ENCODE peak calls at places on chromosomes 3 and 15, in eight cellular contexts. One of them, this sample, is unnamed.

GRCh38 chr15:39354188-39354587 is 226.7 kb upstream of the THBS1 start:
- ATAC-seq in naive thymus-derived CD4-positive, alpha-beta T cell: no peak
- ATAC-seq in omental fat pad: no peak
- ATAC-seq in activated naive CD8-positive, alpha-beta T cell treated with anti-CD3 and anti-CD28 coated beads, Interleukin-2, amount 50 U/mL, for 24 hours: no peak
- ATAC-seq in foreskin keratinocyte: no peak
- ATAC-seq in PC-3: no peak
- ATAC-seq in GM12878: no peak
- ATAC-seq in activated CD8-positive, alpha-beta T cell treated with anti-CD3 and anti-CD28 coated beads for 36 hours: no peak
- ATAC-seq in this sample: no peak

GRCh38 chr3:100796556-100796955 is 87.3 kb downstream of the TFG start:
- ATAC-seq in naive thymus-derived CD4-positive, alpha-beta T cell: no peak
- ATAC-seq in omental fat pad: no peak
- ATAC-seq in activated naive CD8-positive, alpha-beta T cell treated with anti-CD3 and anti-CD28 coated beads, Interleukin-2, amount 50 U/mL, for 24 hours: no peak
- ATAC-seq in foreskin keratinocyte: no peak
- ATAC-seq in PC-3: peak
- ATAC-seq in GM12878: peak
- ATAC-seq in activated CD8-positive, alpha-beta T cell treated with anti-CD3 and anti-CD28 coated beads for 36 hours: no peak
- ATAC-seq in this sample: no peak

GRCh38 chr3:183298708-183299153 is 45.7 kb downstream of the B3GNT5 start:
- ATAC-seq in naive thymus-derived CD4-positive, alpha-beta T cell: peak
- ATAC-seq in omental fat pad: peak
- ATAC-seq in activated naive CD8-positive, alpha-beta T cell treated with anti-CD3 and anti-CD28 coated beads, Interleukin-2, amount 50 U/mL, for 24 hours: peak
- ATAC-seq in foreskin keratinocyte: peak
- ATAC-seq in PC-3: peak
- ATAC-seq in GM12878: no peak
- ATAC-seq in activated CD8-positive, alpha-beta T cell treated with anti-CD3 and anti-CD28 coated beads for 36 hours: no peak
- ATAC-seq in this sample: peak

GRCh38 chr15:51720201-51720995 is 17.1 kb downstream of the LYSMD2 start:
- ATAC-seq in naive thymus-derived CD4-positive, alpha-beta T cell: no peak
- ATAC-seq in omental fat pad: no peak
- ATAC-seq in activated naive CD8-positive, alpha-beta T cell treated with anti-CD3 and anti-CD28 coated beads, Interleukin-2, amount 50 U/mL, for 24 hours: no peak
- ATAC-seq in foreskin keratinocyte: no peak
- ATAC-seq in PC-3: no peak
- ATAC-seq in GM12878: no peak
- ATAC-seq in activated CD8-positive, alpha-beta T cell treated with anti-CD3 and anti-CD28 coated beads for 36 hours: no peak
- ATAC-seq in this sample: no peak

GRCh38 chr3:149605902-149606301 is 51.9 kb downstream of the WWTR1 start:
- ATAC-seq in naive thymus-derived CD4-positive, alpha-beta T cell: no peak
- ATAC-seq in omental fat pad: no peak
- ATAC-seq in activated naive CD8-positive, alpha-beta T cell treated with anti-CD3 and anti-CD28 coated beads, Interleukin-2, amount 50 U/mL, for 24 hours: no peak
- ATAC-seq in foreskin keratinocyte: peak
- ATAC-seq in PC-3: no peak
- ATAC-seq in GM12878: no peak
- ATAC-seq in activated CD8-positive, alpha-beta T cell treated with anti-CD3 and anti-CD28 coated beads for 36 hours: no peak
- ATAC-seq in this sample: peak

GRCh38 chr3:43181202-43181910 is 75.5 kb upstream of the POMGNT2 start:
- ATAC-seq in naive thymus-derived CD4-positive, alpha-beta T cell: peak
- ATAC-seq in omental fat pad: no peak
- ATAC-seq in activated naive CD8-positive, alpha-beta T cell treated with anti-CD3 and anti-CD28 coated beads, Interleukin-2, amount 50 U/mL, for 24 hours: peak
- ATAC-seq in foreskin keratinocyte: peak
- ATAC-seq in PC-3: peak
- ATAC-seq in GM12878: peak
- ATAC-seq in activated CD8-positive, alpha-beta T cell treated with anti-CD3 and anti-CD28 coated beads for 36 hours: peak
- ATAC-seq in this sample: peak

GRCh38 chr15:73712107-73712506 is 27.9 kb downstream of the CD276 start:
- ATAC-seq in naive thymus-derived CD4-positive, alpha-beta T cell: no peak
- ATAC-seq in omental fat pad: no peak
- ATAC-seq in activated naive CD8-positive, alpha-beta T cell treated with anti-CD3 and anti-CD28 coated beads, Interleukin-2, amount 50 U/mL, for 24 hours: no peak
- ATAC-seq in foreskin keratinocyte: no peak
- ATAC-seq in PC-3: no peak
- ATAC-seq in GM12878: no peak
- ATAC-seq in activated CD8-positive, alpha-beta T cell treated with anti-CD3 and anti-CD28 coated beads for 36 hours: no peak
- ATAC-seq in this sample: no peak

GRCh38 chr15:58762285-58762684 is 8.8 kb upstream of the MINDY2 start:
- ATAC-seq in naive thymus-derived CD4-positive, alpha-beta T cell: no peak
- ATAC-seq in omental fat pad: no peak
- ATAC-seq in activated naive CD8-positive, alpha-beta T cell treated with anti-CD3 and anti-CD28 coated beads, Interleukin-2, amount 50 U/mL, for 24 hours: peak
- ATAC-seq in foreskin keratinocyte: no peak
- ATAC-seq in PC-3: no peak
- ATAC-seq in GM12878: no peak
- ATAC-seq in activated CD8-positive, alpha-beta T cell treated with anti-CD3 and anti-CD28 coated beads for 36 hours: no peak
- ATAC-seq in this sample: no peak

GRCh38 chr15:53506370-53506769 is 253.1 kb downstream of the WDR72 start:
- ATAC-seq in naive thymus-derived CD4-positive, alpha-beta T cell: no peak
- ATAC-seq in omental fat pad: no peak
- ATAC-seq in activated naive CD8-positive, alpha-beta T cell treated with anti-CD3 and anti-CD28 coated beads, Interleukin-2, amount 50 U/mL, for 24 hours: no peak
- ATAC-seq in foreskin keratinocyte: no peak
- ATAC-seq in PC-3: no peak
- ATAC-seq in GM12878: no peak
- ATAC-seq in activated CD8-positive, alpha-beta T cell treated with anti-CD3 and anti-CD28 coated beads for 36 hours: no peak
- ATAC-seq in this sample: no peak

GRCh38 chr3:12751548-12751947 is 7.5 kb downstream of the TMEM40 start:
- ATAC-seq in naive thymus-derived CD4-positive, alpha-beta T cell: no peak
- ATAC-seq in omental fat pad: no peak
- ATAC-seq in activated naive CD8-positive, alpha-beta T cell treated with anti-CD3 and anti-CD28 coated beads, Interleukin-2, amount 50 U/mL, for 24 hours: no peak
- ATAC-seq in foreskin keratinocyte: peak
- ATAC-seq in PC-3: peak
- ATAC-seq in GM12878: no peak
- ATAC-seq in activated CD8-positive, alpha-beta T cell treated with anti-CD3 and anti-CD28 coated beads for 36 hours: no peak
- ATAC-seq in this sample: no peak

GRCh38 chr3:46282696-46283095 is 40.4 kb downstream of the CCR3 start:
- ATAC-seq in naive thymus-derived CD4-positive, alpha-beta T cell: no peak
- ATAC-seq in omental fat pad: no peak
- ATAC-seq in activated naive CD8-positive, alpha-beta T cell treated with anti-CD3 and anti-CD28 coated beads, Interleukin-2, amount 50 U/mL, for 24 hours: no peak
- ATAC-seq in foreskin keratinocyte: no peak
- ATAC-seq in PC-3: no peak
- ATAC-seq in GM12878: peak
- ATAC-seq in activated CD8-positive, alpha-beta T cell treated with anti-CD3 and anti-CD28 coated beads for 36 hours: no peak
- ATAC-seq in this sample: no peak

GRCh38 chr3:122057676-122058075 is 2.5 kb downstream of the CD86 start:
- ATAC-seq in naive thymus-derived CD4-positive, alpha-beta T cell: no peak
- ATAC-seq in omental fat pad: no peak
- ATAC-seq in activated naive CD8-positive, alpha-beta T cell treated with anti-CD3 and anti-CD28 coated beads, Interleukin-2, amount 50 U/mL, for 24 hours: no peak
- ATAC-seq in foreskin keratinocyte: no peak
- ATAC-seq in PC-3: no peak
- ATAC-seq in GM12878: no peak
- ATAC-seq in activated CD8-positive, alpha-beta T cell treated with anti-CD3 and anti-CD28 coated beads for 36 hours: no peak
- ATAC-seq in this sample: no peak

This sample was measured in esophagus mucosa.